ENCODE peak calls at places on chromosomes 5 and 9, in seven cellular contexts. One of them, this sample, is unnamed.

GRCh38 chr5:58800861-58801540 is 218.1 kb downstream of the RAB3C start:
- DNase-seq in PC-3: no peak
- DNase-seq in body of pancreas: no peak
- DNase-seq in heart left ventricle: no peak
- DNase-seq in cardiac fibroblast: no peak
- DNase-seq in colonic mucosa: no peak
- DNase-seq in thyroid gland: no peak
- DNase-seq in this sample: no peak

GRCh38 chr5:1207555-1207954 is 6.2 kb downstream of the SLC6A19 start:
- DNase-seq in PC-3: peak; percentile 24
- DNase-seq in body of pancreas: no peak
- DNase-seq in heart left ventricle: no peak
- DNase-seq in cardiac fibroblast: no peak
- DNase-seq in colonic mucosa: no peak
- DNase-seq in thyroid gland: no peak
- DNase-seq in this sample: no peak

GRCh38 chr5:88707216-88707965 is 175.6 kb downstream of the MEF2C start:
- DNase-seq in PC-3: peak; percentile 73
- DNase-seq in body of pancreas: no peak
- DNase-seq in heart left ventricle: no peak
- DNase-seq in cardiac fibroblast: no peak
- DNase-seq in colonic mucosa: no peak
- DNase-seq in thyroid gland: no peak
- DNase-seq in this sample: no peak

GRCh38 chr5:174323878-174324281 is 278.4 kb downstream of the NSG2 start:
- DNase-seq in PC-3: peak; percentile 78
- DNase-seq in body of pancreas: peak; percentile 38
- DNase-seq in heart left ventricle: no peak
- DNase-seq in cardiac fibroblast: peak; percentile 37
- DNase-seq in colonic mucosa: no peak
- DNase-seq in thyroid gland: peak; percentile 89
- DNase-seq in this sample: no peak

GRCh38 chr9:106619211-106619610 is 243.8 kb upstream of the ZNF462 start:
- DNase-seq in PC-3: peak; percentile 17
- DNase-seq in body of pancreas: no peak
- DNase-seq in heart left ventricle: no peak
- DNase-seq in cardiac fibroblast: peak; percentile 67
- DNase-seq in colonic mucosa: no peak
- DNase-seq in thyroid gland: no peak
- DNase-seq in this sample: no peak

GRCh38 chr5:131766689-131767088 is 30.1 kb downstream of the FNIP1 start:
- DNase-seq in PC-3: no peak
- DNase-seq in body of pancreas: no peak
- DNase-seq in heart left ventricle: no peak
- DNase-seq in cardiac fibroblast: no peak
- DNase-seq in colonic mucosa: no peak
- DNase-seq in thyroid gland: no peak
- DNase-seq in this sample: no peak

GRCh38 chr5:149886697-149887470 is 57.7 kb downstream of the PDE6A start:
- DNase-seq in PC-3: no peak
- DNase-seq in body of pancreas: no peak
- DNase-seq in heart left ventricle: no peak
- DNase-seq in cardiac fibroblast: peak; percentile 41
- DNase-seq in colonic mucosa: no peak
- DNase-seq in thyroid gland: no peak
- DNase-seq in this sample: no peak

GRCh38 chr9:134544388-134545212 is 97.0 kb upstream of the COL5A1 start:
- DNase-seq in PC-3: peak; percentile 35
- DNase-seq in body of pancreas: no peak
- DNase-seq in heart left ventricle: peak; percentile 60
- DNase-seq in cardiac fibroblast: peak; percentile 74
- DNase-seq in colonic mucosa: no peak
- DNase-seq in thyroid gland: no peak
- DNase-seq in this sample: no peak

GRCh38 chr5:66828551-66829421 is 232.6 kb downstream of the MAST4 start:
- DNase-seq in PC-3: peak; percentile 47
- DNase-seq in body of pancreas: peak; percentile 84
- DNase-seq in heart left ventricle: peak; percentile 71
- DNase-seq in cardiac fibroblast: peak; percentile 92
- DNase-seq in colonic mucosa: peak; percentile 41
- DNase-seq in thyroid gland: peak; percentile 84
- DNase-seq in this sample: no peak

DNA sequence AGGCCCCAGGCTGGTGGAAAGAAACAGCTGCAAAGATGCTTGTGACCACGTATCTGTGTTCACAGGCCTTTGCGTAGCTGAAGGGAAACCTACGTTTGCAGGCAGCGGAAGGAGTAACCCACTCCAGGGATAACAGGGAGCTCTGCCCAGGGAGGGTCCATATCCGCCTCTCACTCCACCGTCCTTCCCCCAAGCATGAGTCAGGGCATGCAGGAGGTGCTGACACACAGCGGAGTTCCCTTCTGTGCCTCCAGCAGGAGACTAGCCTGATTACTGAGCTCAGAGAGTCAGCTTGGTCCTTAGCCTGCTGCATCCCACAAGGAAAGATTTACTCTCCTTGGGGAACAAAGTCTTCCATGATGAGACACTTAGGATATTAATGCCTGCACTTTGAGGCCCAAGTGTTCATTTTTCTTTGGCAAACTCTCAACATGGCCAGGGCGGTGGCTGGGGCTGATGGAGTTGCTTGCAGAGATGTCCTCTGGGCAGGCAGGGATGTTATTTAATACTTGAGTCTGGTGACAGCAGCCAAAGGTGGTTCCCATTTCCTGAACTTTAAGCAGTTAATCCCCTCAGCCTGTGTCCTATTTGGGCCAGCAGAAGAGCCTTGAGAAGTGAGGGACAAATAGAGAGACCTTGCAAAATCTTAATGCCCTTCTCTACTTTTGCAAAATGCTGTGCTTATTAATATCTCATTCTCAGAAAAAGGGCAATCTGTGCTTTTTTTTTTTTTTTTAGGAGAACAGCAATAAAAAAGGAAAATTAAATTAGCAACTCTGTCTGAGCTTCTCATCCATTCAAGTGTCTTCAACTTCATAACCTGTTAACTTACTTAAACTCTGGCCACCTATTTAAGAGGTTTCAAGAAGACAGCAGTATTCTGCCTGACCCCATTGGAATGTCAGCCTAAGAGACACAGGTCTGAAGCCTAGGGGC is 222.1 kb downstream of the HSPA4 start:
- DNase-seq in PC-3: peak; percentile 6
- DNase-seq in body of pancreas: no peak
- DNase-seq in heart left ventricle: no peak
- DNase-seq in cardiac fibroblast: peak; percentile 42
- DNase-seq in colonic mucosa: no peak
- DNase-seq in thyroid gland: no peak
- DNase-seq in this sample: no peak
- TF ChIP-seq CTCF in PC-3: no peak
- TF ChIP-seq CTCF in body of pancreas: no peak
- TF ChIP-seq CTCF in heart left ventricle: no peak
- TF ChIP-seq CTCF in cardiac fibroblast: peak; percentile 1
- TF ChIP-seq CTCF in colonic mucosa: no peak
- TF ChIP-seq CTCF in thyroid gland: no peak
- TF ChIP-seq CTCF in this sample: no peak

GRCh38 chr5:129960831-129961230 is 56.6 kb downstream of the CHSY3 start:
- DNase-seq in PC-3: no peak
- DNase-seq in body of pancreas: no peak
- DNase-seq in heart left ventricle: no peak
- DNase-seq in cardiac fibroblast: peak; percentile 13
- DNase-seq in colonic mucosa: no peak
- DNase-seq in thyroid gland: no peak
- DNase-seq in this sample: no peak
- TF ChIP-seq CTCF in PC-3: no peak
- TF ChIP-seq CTCF in body of pancreas: no peak
- TF ChIP-seq CTCF in heart left ventricle: no peak
- TF ChIP-seq CTCF in cardiac fibroblast: no peak
- TF ChIP-seq CTCF in colonic mucosa: no peak
- TF ChIP-seq CTCF in thyroid gland: no peak
- TF ChIP-seq CTCF in this sample: no peak

GRCh38 chr5:170411100-170411499 is 21.9 kb upstream of the KCNMB1 start:
- DNase-seq in PC-3: no peak
- DNase-seq in body of pancreas: no peak
- DNase-seq in heart left ventricle: no peak
- DNase-seq in cardiac fibroblast: no peak
- DNase-seq in colonic mucosa: no peak
- DNase-seq in thyroid gland: no peak
- DNase-seq in this sample: no peak
- TF ChIP-seq CTCF in PC-3: peak; percentile 37
- TF ChIP-seq CTCF in body of pancreas: no peak
- TF ChIP-seq CTCF in heart left ventricle: no peak
- TF ChIP-seq CTCF in cardiac fibroblast: no peak
- TF ChIP-seq CTCF in colonic mucosa: no peak
- TF ChIP-seq CTCF in thyroid gland: no peak
- TF ChIP-seq CTCF in this sample: no peak

GRCh38 chr5:93874080-93874479 is 132.7 kb upstream of the POU5F2 start:
- DNase-seq in PC-3: peak; percentile 28
- DNase-seq in body of pancreas: no peak
- DNase-seq in heart left ventricle: no peak
- DNase-seq in cardiac fibroblast: peak; percentile 77
- DNase-seq in colonic mucosa: no peak
- DNase-seq in thyroid gland: no peak
- DNase-seq in this sample: no peak

GRCh38 chr5:93870649-93871048 is 129.2 kb upstream of the POU5F2 start:
- DNase-seq in PC-3: peak; percentile 32
- DNase-seq in body of pancreas: no peak
- DNase-seq in heart left ventricle: no peak
- DNase-seq in cardiac fibroblast: no peak
- DNase-seq in colonic mucosa: no peak
- DNase-seq in thyroid gland: no peak
- DNase-seq in this sample: no peak

GRCh38 chr5:93874491-93874890 is 133.1 kb upstream of the POU5F2 start:
- DNase-seq in PC-3: no peak
- DNase-seq in body of pancreas: no peak
- DNase-seq in heart left ventricle: no peak
- DNase-seq in cardiac fibroblast: no peak
- DNase-seq in colonic mucosa: no peak
- DNase-seq in thyroid gland: no peak
- DNase-seq in this sample: no peak

GRCh38 chr5:93873211-93873736 is 131.9 kb upstream of the POU5F2 start:
- DNase-seq in PC-3: no peak
- DNase-seq in body of pancreas: no peak
- DNase-seq in heart left ventricle: no peak
- DNase-seq in cardiac fibroblast: no peak
- DNase-seq in colonic mucosa: no peak
- DNase-seq in thyroid gland: no peak
- DNase-seq in this sample: no peak

DNA sequence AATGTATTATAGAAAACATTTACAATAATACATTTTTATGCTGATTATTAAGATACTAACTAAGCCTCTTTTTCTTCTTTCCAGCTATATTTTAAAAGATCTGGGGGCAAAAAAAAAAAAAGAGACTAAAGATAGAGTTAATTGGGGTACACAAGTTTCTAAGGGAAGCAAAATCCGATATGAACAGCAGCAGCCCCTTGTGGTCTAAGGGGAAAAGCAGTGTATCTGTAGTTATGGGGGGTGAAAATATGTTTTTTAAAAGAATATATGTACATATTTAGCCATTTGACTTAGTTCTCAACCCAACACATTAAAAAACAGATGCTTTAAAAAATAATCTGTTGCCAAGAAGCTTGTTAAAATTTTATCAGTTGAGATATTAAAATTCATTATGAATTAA is 134.3 kb upstream of the POU5F2 start:
- DNase-seq in PC-3: no peak
- DNase-seq in body of pancreas: no peak
- DNase-seq in heart left ventricle: no peak
- DNase-seq in cardiac fibroblast: no peak
- DNase-seq in colonic mucosa: no peak
- DNase-seq in thyroid gland: no peak
- DNase-seq in this sample: no peak
- TF ChIP-seq CTCF in PC-3: peak; percentile 44
- TF ChIP-seq CTCF in body of pancreas: no peak
- TF ChIP-seq CTCF in heart left ventricle: no peak
- TF ChIP-seq CTCF in cardiac fibroblast: peak; percentile 15
- TF ChIP-seq CTCF in colonic mucosa: no peak
- TF ChIP-seq CTCF in thyroid gland: no peak
- TF ChIP-seq CTCF in this sample: peak; percentile 14

DNA sequence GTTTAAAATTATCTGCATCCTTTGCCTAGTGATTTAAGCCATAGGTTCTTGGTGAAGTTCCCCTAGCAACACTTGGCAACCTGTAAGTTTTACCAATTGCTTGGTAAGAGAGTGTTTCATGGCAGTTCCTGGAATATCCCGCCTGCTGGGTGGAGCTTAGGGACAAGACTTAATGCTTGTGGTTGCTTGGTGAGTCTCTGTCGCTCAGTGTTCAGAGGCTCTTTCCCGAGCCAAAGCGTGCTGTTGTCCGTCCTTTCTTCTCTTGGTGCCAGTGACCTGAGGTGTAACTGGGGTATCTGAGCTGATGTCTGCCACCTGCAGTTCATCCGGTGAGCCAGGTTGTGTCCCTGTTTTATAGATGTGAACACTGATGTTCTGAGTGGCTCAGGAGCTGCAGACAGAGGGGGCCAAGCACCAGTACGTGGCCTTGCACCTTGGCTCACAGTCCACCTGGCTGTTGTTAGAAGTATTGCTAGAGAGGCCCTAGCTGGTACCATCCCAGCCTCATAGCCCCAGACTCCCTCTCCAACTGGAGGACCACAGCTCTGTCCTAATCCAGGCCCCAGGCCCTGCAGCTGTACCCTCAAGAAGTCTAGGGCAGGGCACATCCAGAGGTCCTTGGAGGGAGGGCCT is 16.1 kb downstream of the PHF2 start:
- DNase-seq in PC-3: no peak
- DNase-seq in body of pancreas: no peak
- DNase-seq in heart left ventricle: no peak
- DNase-seq in cardiac fibroblast: no peak
- DNase-seq in colonic mucosa: no peak
- DNase-seq in thyroid gland: no peak
- DNase-seq in this sample: no peak
- TF ChIP-seq CTCF in PC-3: no peak
- TF ChIP-seq CTCF in body of pancreas: no peak
- TF ChIP-seq CTCF in heart left ventricle: no peak
- TF ChIP-seq CTCF in cardiac fibroblast: peak; percentile 18
- TF ChIP-seq CTCF in colonic mucosa: no peak
- TF ChIP-seq CTCF in thyroid gland: no peak
- TF ChIP-seq CTCF in this sample: peak; percentile 12

This sample was measured in osteocyte.